ENCODE peak calls at places on chromosomes 2 and 18, in six cellular contexts. One of them, this sample, is unnamed.

GRCh38 chr18:47251289-47252120 is at the start of gene SKOR2:
- DNase-seq in OCI-LY7: no peak
- DNase-seq in brain microvascular endothelial cell: no peak
- DNase-seq in A549: no peak
- DNase-seq in bronchial epithelial cell: no peak
- DNase-seq in breast epithelium: no peak
- DNase-seq in this sample: no peak

GRCh38 chr2:239224249-239224605 is 176.6 kb downstream of the HDAC4 start:
- DNase-seq in OCI-LY7: no peak
- DNase-seq in brain microvascular endothelial cell: no peak
- DNase-seq in A549: no peak
- DNase-seq in bronchial epithelial cell: no peak
- DNase-seq in breast epithelium: no peak
- DNase-seq in this sample: no peak

GRCh38 chr2:102449370-102449974 is 23.6 kb upstream of the SLC9A4 start:
- DNase-seq in OCI-LY7: peak; percentile 16
- DNase-seq in brain microvascular endothelial cell: peak; percentile 38
- DNase-seq in A549: peak; percentile 42
- DNase-seq in bronchial epithelial cell: peak; percentile 41
- DNase-seq in breast epithelium: no peak
- DNase-seq in this sample: peak; percentile 49

GRCh38 chr2:204072443-204073324 is 136.1 kb downstream of the ICOS start:
- DNase-seq in OCI-LY7: peak; percentile 47
- DNase-seq in brain microvascular endothelial cell: peak; percentile 10
- DNase-seq in A549: peak; percentile 16
- DNase-seq in bronchial epithelial cell: no peak
- DNase-seq in breast epithelium: no peak
- DNase-seq in this sample: peak; percentile 36

GRCh38 chr2:53422979-53423378 is 344.6 kb upstream of the CHAC2 start:
- DNase-seq in OCI-LY7: peak; percentile 63
- DNase-seq in brain microvascular endothelial cell: peak; percentile 42
- DNase-seq in A549: peak; percentile 48
- DNase-seq in bronchial epithelial cell: peak; percentile 39
- DNase-seq in breast epithelium: no peak
- DNase-seq in this sample: peak; percentile 39

GRCh38 chr18:39380186-39380714 is 1814.7 kb upstream of the CELF4 start:
- DNase-seq in OCI-LY7: no peak
- DNase-seq in brain microvascular endothelial cell: no peak
- DNase-seq in A549: no peak
- DNase-seq in bronchial epithelial cell: no peak
- DNase-seq in breast epithelium: no peak
- DNase-seq in this sample: no peak

GRCh38 chr2:217785544-217786045 is 217.2 kb downstream of the TNS1 start:
- DNase-seq in OCI-LY7: peak; percentile 43
- DNase-seq in brain microvascular endothelial cell: peak; percentile 69
- DNase-seq in A549: peak; percentile 63
- DNase-seq in bronchial epithelial cell: peak; percentile 51
- DNase-seq in breast epithelium: peak; percentile 72
- DNase-seq in this sample: peak; percentile 86

GRCh38 chr2:134728163-134728562 is 9.4 kb upstream of the TMEM163 start:
- DNase-seq in OCI-LY7: no peak
- DNase-seq in brain microvascular endothelial cell: no peak
- DNase-seq in A549: no peak
- DNase-seq in bronchial epithelial cell: no peak
- DNase-seq in breast epithelium: no peak
- DNase-seq in this sample: no peak

GRCh38 chr2:234288974-234289455 is 207.9 kb downstream of the ARL4C start:
- DNase-seq in OCI-LY7: peak; percentile 72
- DNase-seq in brain microvascular endothelial cell: peak; percentile 51
- DNase-seq in A549: peak; percentile 70
- DNase-seq in bronchial epithelial cell: peak; percentile 66
- DNase-seq in breast epithelium: peak; percentile 62
- DNase-seq in this sample: peak; percentile 57

DNA sequence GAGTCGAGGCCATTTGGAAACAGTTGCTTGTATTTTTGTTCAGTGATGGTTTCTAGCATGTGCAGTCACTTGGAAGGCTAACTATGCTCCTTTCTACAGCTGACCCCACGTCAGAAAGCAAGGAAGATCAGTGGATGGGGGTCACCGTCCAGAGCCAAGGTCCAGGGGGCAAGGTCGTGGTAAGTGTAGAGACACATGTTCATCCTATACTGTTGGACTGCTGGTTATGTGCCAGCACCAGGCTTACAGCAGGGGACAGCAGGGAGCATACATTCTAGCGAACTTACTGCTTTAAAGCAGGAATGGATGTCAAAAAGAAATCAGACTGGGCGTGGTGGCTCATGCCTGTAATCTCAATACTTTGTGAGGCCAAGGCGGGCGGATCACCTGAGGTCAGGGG is 40.0 kb downstream of the ITGA6 start:
- DNase-seq in OCI-LY7: no peak
- DNase-seq in brain microvascular endothelial cell: peak; percentile 21
- DNase-seq in A549: peak; percentile 13
- DNase-seq in bronchial epithelial cell: no peak
- DNase-seq in breast epithelium: no peak
- DNase-seq in this sample: no peak
- TF ChIP-seq CTCF in OCI-LY7: no peak
- TF ChIP-seq CTCF in brain microvascular endothelial cell: peak; percentile 68
- TF ChIP-seq CTCF in A549: no peak
- TF ChIP-seq CTCF in bronchial epithelial cell: no peak
- TF ChIP-seq CTCF in breast epithelium: no peak
- TF ChIP-seq CTCF in this sample: peak; percentile 17

GRCh38 chr2:84022810-84023431 is 436.2 kb downstream of the SUCLG1 start:
- DNase-seq in OCI-LY7: peak; percentile 44
- DNase-seq in brain microvascular endothelial cell: peak; percentile 20
- DNase-seq in A549: peak; percentile 73
- DNase-seq in bronchial epithelial cell: peak; percentile 57
- DNase-seq in breast epithelium: no peak
- DNase-seq in this sample: peak; percentile 14
- TF ChIP-seq CTCF in OCI-LY7: peak; percentile 89
- TF ChIP-seq CTCF in brain microvascular endothelial cell: peak; percentile 56
- TF ChIP-seq CTCF in A549: peak; percentile 74
- TF ChIP-seq CTCF in bronchial epithelial cell: peak; percentile 66
- TF ChIP-seq CTCF in breast epithelium: no peak
- TF ChIP-seq CTCF in this sample: peak; percentile 25

DNA sequence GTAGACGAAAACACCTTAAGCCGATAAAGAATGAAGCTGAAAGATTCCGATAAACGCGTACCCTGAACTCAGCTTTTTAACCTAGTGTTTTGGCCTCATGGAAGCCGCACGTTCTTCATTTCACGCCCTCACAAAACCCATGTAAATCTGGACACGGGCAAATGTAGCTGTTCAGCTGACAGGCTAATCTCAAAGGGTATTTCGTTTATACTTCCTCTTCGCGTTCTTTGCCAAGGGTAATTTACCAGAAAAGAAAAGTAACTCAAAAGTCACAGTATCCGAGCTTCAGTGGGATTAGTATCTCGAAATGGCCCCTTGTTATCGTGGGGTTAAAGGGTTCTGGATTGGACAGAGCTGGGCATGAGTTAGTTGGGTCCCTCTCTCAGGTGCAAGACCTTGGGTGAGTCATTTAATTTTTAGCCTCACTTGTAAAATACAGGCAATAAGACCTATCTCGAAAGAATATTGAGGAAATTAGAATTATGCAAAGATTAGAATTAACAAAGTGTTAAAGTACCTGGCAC is 22.0 kb upstream of the STPG4 start:
- DNase-seq in OCI-LY7: no peak
- DNase-seq in brain microvascular endothelial cell: no peak
- DNase-seq in A549: no peak
- DNase-seq in bronchial epithelial cell: no peak
- DNase-seq in breast epithelium: no peak
- DNase-seq in this sample: no peak
- TF ChIP-seq CTCF in OCI-LY7: no peak
- TF ChIP-seq CTCF in brain microvascular endothelial cell: no peak
- TF ChIP-seq CTCF in A549: no peak
- TF ChIP-seq CTCF in bronchial epithelial cell: no peak
- TF ChIP-seq CTCF in breast epithelium: no peak
- TF ChIP-seq CTCF in this sample: no peak

GRCh38 chr2:211035548-211036185 is 479.3 kb downstream of the CPS1 start:
- DNase-seq in OCI-LY7: peak; percentile 10
- DNase-seq in brain microvascular endothelial cell: peak; percentile 45
- DNase-seq in A549: peak; percentile 16
- DNase-seq in bronchial epithelial cell: peak; percentile 47
- DNase-seq in breast epithelium: no peak
- DNase-seq in this sample: no peak

GRCh38 chr2:211027976-211028375 is 471.6 kb downstream of the CPS1 start:
- DNase-seq in OCI-LY7: no peak
- DNase-seq in brain microvascular endothelial cell: no peak
- DNase-seq in A549: no peak
- DNase-seq in bronchial epithelial cell: no peak
- DNase-seq in breast epithelium: no peak
- DNase-seq in this sample: no peak

DNA sequence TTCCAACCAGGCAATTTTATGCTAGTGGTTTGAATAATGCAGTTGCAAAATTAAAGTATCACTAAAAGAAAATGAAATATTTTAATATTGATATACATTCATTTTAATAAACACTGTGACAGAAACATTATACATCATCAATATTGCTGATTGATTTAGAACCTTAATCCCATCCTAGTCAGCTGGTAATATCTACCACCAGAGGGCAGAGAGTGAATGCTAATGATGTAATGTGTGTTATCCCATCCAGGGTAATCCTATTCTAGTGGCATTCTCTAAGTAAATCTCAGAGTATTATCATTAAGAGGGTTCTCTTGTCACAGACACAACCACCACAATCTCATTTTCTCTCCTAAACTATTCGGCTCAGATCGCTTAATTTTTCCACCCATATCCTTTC is 477.4 kb downstream of the CPS1 start:
- DNase-seq in OCI-LY7: no peak
- DNase-seq in brain microvascular endothelial cell: peak; percentile 11
- DNase-seq in A549: peak; percentile 12
- DNase-seq in bronchial epithelial cell: peak; percentile 29
- DNase-seq in breast epithelium: no peak
- DNase-seq in this sample: no peak
- TF ChIP-seq CTCF in OCI-LY7: peak; percentile 56
- TF ChIP-seq CTCF in brain microvascular endothelial cell: peak; percentile 48
- TF ChIP-seq CTCF in A549: no peak
- TF ChIP-seq CTCF in bronchial epithelial cell: peak; percentile 13
- TF ChIP-seq CTCF in breast epithelium: no peak
- TF ChIP-seq CTCF in this sample: peak; percentile 6

GRCh38 chr2:108396845-108397244 is 19.1 kb downstream of the SULT1C4 start:
- DNase-seq in OCI-LY7: peak; percentile 33
- DNase-seq in brain microvascular endothelial cell: peak; percentile 23
- DNase-seq in A549: peak; percentile 44
- DNase-seq in bronchial epithelial cell: no peak
- DNase-seq in breast epithelium: no peak
- DNase-seq in this sample: no peak
- TF ChIP-seq CTCF in OCI-LY7: peak; percentile 69
- TF ChIP-seq CTCF in brain microvascular endothelial cell: peak; percentile 46
- TF ChIP-seq CTCF in A549: no peak
- TF ChIP-seq CTCF in bronchial epithelial cell: peak; percentile 14
- TF ChIP-seq CTCF in breast epithelium: no peak
- TF ChIP-seq CTCF in this sample: peak; percentile 16

GRCh38 chr2:22904126-22904684 is 480.8 kb upstream of the KLHL29 start:
- DNase-seq in OCI-LY7: peak; percentile 15
- DNase-seq in brain microvascular endothelial cell: peak; percentile 2
- DNase-seq in A549: peak; percentile 17
- DNase-seq in bronchial epithelial cell: no peak
- DNase-seq in breast epithelium: no peak
- DNase-seq in this sample: peak; percentile 18
- TF ChIP-seq CTCF in OCI-LY7: peak; percentile 78
- TF ChIP-seq CTCF in brain microvascular endothelial cell: peak; percentile 41
- TF ChIP-seq CTCF in A549: peak; percentile 46
- TF ChIP-seq CTCF in bronchial epithelial cell: peak; percentile 40
- TF ChIP-seq CTCF in breast epithelium: no peak
- TF ChIP-seq CTCF in this sample: peak; percentile 42

DNA sequence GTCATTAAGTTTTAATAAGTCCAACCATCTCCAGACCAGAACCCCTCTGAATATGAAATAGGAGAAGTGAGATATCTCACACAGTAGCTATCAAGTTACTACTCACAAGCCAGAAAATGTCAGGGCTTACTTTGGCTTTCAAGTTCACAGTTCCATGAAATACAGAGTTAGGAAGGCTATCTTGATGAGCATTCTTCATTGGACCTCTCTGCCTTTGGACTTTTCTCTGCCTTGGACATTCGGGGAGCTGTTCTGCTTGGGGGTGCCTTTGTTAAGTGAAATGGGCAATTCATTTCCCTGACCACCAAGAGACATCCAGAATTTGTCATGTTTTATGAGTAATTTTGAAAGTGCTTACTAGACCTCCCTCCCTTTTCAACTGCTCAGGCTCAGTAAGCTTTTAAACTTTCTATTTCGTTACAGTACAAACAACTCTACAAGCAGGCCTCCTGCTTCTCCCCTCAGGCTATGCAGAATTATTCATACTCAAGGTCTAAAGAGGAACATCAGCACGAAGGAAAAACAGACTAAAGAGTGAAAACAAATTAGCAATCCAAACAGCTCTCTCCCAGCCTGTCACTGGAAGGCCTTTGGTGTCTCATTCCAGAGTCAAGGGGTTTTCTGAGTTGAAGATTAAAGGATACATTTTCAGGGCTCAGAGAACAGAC is 95.3 kb downstream of the MREG start:
- DNase-seq in OCI-LY7: no peak
- DNase-seq in brain microvascular endothelial cell: no peak
- DNase-seq in A549: peak; percentile 25
- DNase-seq in bronchial epithelial cell: peak; percentile 79
- DNase-seq in breast epithelium: no peak
- DNase-seq in this sample: peak; percentile 64
- TF ChIP-seq CTCF in OCI-LY7: no peak
- TF ChIP-seq CTCF in brain microvascular endothelial cell: no peak
- TF ChIP-seq CTCF in A549: no peak
- TF ChIP-seq CTCF in bronchial epithelial cell: no peak
- TF ChIP-seq CTCF in breast epithelium: no peak
- TF ChIP-seq CTCF in this sample: no peak

DNA sequence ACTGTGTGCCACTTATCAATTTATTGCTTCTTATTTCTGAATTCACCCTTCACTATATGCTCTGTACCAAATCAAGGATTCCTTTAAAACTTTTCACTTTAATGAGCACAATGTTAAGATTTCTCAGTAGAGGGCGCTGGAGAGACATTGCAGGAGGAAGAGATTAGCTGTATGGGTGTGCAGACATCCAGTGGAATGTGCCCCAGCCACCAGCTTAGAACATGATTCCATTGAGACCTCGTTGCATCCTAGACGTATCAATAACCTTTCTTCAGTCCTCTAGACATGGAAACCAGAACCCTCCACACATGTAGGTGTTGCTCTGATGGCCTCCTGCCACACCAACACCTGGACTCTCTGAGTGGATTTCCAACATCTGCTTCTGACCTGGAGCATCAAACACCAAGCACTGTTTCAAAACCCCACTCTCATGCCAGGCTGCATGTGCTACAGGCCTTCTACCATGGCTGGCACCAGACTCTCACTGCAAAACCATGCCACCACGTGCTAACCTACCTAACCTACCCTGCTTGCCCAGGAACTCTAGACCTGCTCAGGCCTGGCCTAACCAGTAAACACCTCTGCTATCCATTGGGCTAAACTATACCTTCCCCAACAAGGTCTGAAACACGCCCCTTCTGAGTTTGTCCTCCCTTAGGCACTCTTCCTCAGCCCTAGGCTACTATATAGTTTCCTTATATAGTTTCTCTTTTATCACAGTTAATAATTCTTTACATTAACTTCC is 633.2 kb upstream of the PKDCC start:
- DNase-seq in OCI-LY7: peak; percentile 29
- DNase-seq in brain microvascular endothelial cell: peak; percentile 48
- DNase-seq in A549: peak; percentile 46
- DNase-seq in bronchial epithelial cell: peak; percentile 45
- DNase-seq in breast epithelium: no peak
- DNase-seq in this sample: peak; percentile 16
- TF ChIP-seq CTCF in OCI-LY7: peak; percentile 86
- TF ChIP-seq CTCF in brain microvascular endothelial cell: peak; percentile 74
- TF ChIP-seq CTCF in A549: peak; percentile 39
- TF ChIP-seq CTCF in bronchial epithelial cell: peak; percentile 43
- TF ChIP-seq CTCF in breast epithelium: no peak
- TF ChIP-seq CTCF in this sample: peak; percentile 55

This sample was measured in GM13976.